ENCODE peak calls at places on chromosome 13, in seven cellular contexts. Z is HT-29; G is bronchial epithelial cell; O is stimulated activated CD4-positive, alpha-beta T cell treated with anti-CD3 and anti-CD28 coated beads, Interleukin-2, amount 100 ng/mL, for 4 hours; F is stimulated activated CD8-positive, alpha-beta memory T cell treated with anti-CD3 and anti-CD28 coated beads, Interleukin-7, amount 100 ng/mL, for 1 hour; Q is T1000; L is head of caudate nucleus. H is an unnamed sample.

GRCh38 chr13:58876473-58876872 is 1244.9 kb downstream of the PCDH17 start:
- DNase-seq in Z (no peak), G (no peak), O (no peak), F (no peak), Q (no peak), L (no peak), H (no peak)

GRCh38 chr13:60260440-60260839 is 96.7 kb upstream of the DIAPH3 start:
- DNase-seq in Z (no peak), G (no peak), O (no peak), F (no peak), Q (no peak), L (no peak), H (no peak)

GRCh38 chr13:23510979-23511735 is 59.1 kb upstream of the TNFRSF19 start:
- DNase-seq in Z (peak), G (peak), O (no peak), F (no peak), Q (no peak), L (peak), H (peak)

GRCh38 chr13:30097089-30097488 is 210.3 kb downstream of the KATNAL1 start:
- DNase-seq in Z (no peak), G (no peak), O (no peak), F (no peak), Q (no peak), L (no peak), H (no peak)

GRCh38 chr13:25992076-25992475 is 59.7 kb downstream of the SHISA2 start:
- DNase-seq in Z (no peak), G (no peak), O (no peak), F (no peak), Q (no peak), L (no peak), H (no peak)

GRCh38 chr13:98482476-98483444 is 94.1 kb downstream of the STK24 start:
- DNase-seq in Z (peak), G (peak), O (no peak), F (no peak), Q (no peak), L (peak), H (no peak)

GRCh38 chr13:107339209-107339608 is 771.3 kb upstream of the ARGLU1 start:
- DNase-seq in Z (no peak), G (peak), O (no peak), F (no peak), Q (no peak), L (no peak), H (no peak)

GRCh38 chr13:69306766-69307165 is 800.9 kb upstream of the ATXN8OS start:
- DNase-seq in Z (peak), G (no peak), O (no peak), F (no peak), Q (no peak), L (no peak), H (no peak)

GRCh38 chr13:114068723-114069322 is 63.6 kb downstream of the RASA3 start:
- DNase-seq in Z (peak), G (peak), O (no peak), F (no peak), Q (no peak), L (no peak), H (no peak)

GRCh38 chr13:20461481-20461859 is 64.2 kb downstream of the CRYL1 start:
- DNase-seq in Z (no peak), G (peak), O (peak), F (no peak), Q (no peak), L (no peak), H (no peak)

GRCh38 chr13:24605923-24606372 is 74.3 kb upstream of the ATP12A start:
- DNase-seq in Z (peak), G (peak), O (no peak), F (no peak), Q (no peak), L (no peak), H (no peak)

GRCh38 chr13:23007430-23007829 is 173.3 kb upstream of the SGCG start:
- DNase-seq in Z (no peak), G (no peak), O (no peak), F (no peak), Q (no peak), L (no peak), H (no peak)

GRCh38 chr13:72255908-72256307 is 388.9 kb upstream of the DACH1 start:
- DNase-seq in Z (peak), G (peak), O (no peak), F (no peak), Q (no peak), L (peak), H (no peak)

GRCh38 chr13:72195044-72195704 is 328.2 kb upstream of the DACH1 start:
- DNase-seq in Z (peak), G (no peak), O (no peak), F (no peak), Q (no peak), L (no peak), H (no peak)

GRCh38 chr13:75010941-75011340 is 471.0 kb downstream of the TBC1D4 start:
- DNase-seq in Z (no peak), G (no peak), O (no peak), F (no peak), Q (no peak), L (no peak), H (no peak)

GRCh38 chr13:71864094-71864980 is 2.7 kb downstream of the DACH1 start:
- DNase-seq in Z (no peak), G (no peak), O (no peak), F (no peak), Q (no peak), L (peak), H (no peak)

GRCh38 chr13:44508562-44509062 is 67.5 kb downstream of the TSC22D1 start:
- DNase-seq in Z (no peak), G (no peak), O (no peak), F (no peak), Q (no peak), L (no peak), H (no peak)

GRCh38 chr13:95710313-95710712 is 33.4 kb downstream of the DNAJC3 start:
- DNase-seq in Z (no peak), G (peak), O (no peak), F (no peak), Q (no peak), L (no peak), H (no peak)

GRCh38 chr13:94662274-94662945 is 49.9 kb downstream of the SOX21 start:
- DNase-seq in Z (no peak), G (no peak), O (no peak), F (no peak), Q (no peak), L (no peak), H (no peak)

GRCh38 chr13:27619711-27620376 is 485 bp downstream of the LNX2 start:
- DNase-seq in Z (peak), G (peak), O (no peak), F (peak), Q (no peak), L (no peak), H (peak)

H was measured in activated CD8-positive, alpha-beta T cell treated with anti-CD3 and anti-CD28 coated beads, Interleukin-2, amount 10 ng/mL, durations not matched to agents 7 days and 5 days.